ENCODE peak calls at places on chromosomes 16 and 17, in nine cellular contexts. J is fibroblast of lung; C is tibial nerve; Y is neuronal stem cell; L is stomach; X is ascending aorta; S is CD8-positive, alpha-beta T cell; T is IMR-90; N is adrenal gland. Q is an unnamed sample.

GRCh38 chr17:59845595-59846390 is 47.0 kb downstream of the TUBD1 start:
- DNase-seq in X (no peak), T (peak; percentile 89), L (peak; percentile 73), J (peak; percentile 92), Y (no peak), C (no peak), S (no peak), N (peak; percentile 65), Q (peak; percentile 96)

GRCh38 chr17:63366238-63366561 is 79.9 kb downstream of the CYB561 start:
- DNase-seq in Y (no peak), X (no peak), L (no peak), S (no peak), N (no peak), J (no peak), T (no peak), C (no peak), Q (no peak)

GRCh38 chr16:728890-729744 is 2.2 kb downstream of the HAGHL start:
- DNase-seq in L (no peak), S (peak; percentile 20), Y (no peak), C (no peak), T (no peak), J (no peak), X (no peak), N (peak; percentile 63), Q (no peak)

GRCh38 chr16:50269769-50270509 is 3.6 kb downstream of the ADCY7 start:
- DNase-seq in C (no peak), N (no peak), L (no peak), S (no peak), X (no peak), J (no peak), T (no peak), Y (no peak), Q (no peak)

GRCh38 chr17:55458287-55458900 is 36.8 kb upstream of the MMD start:
- DNase-seq in X (no peak), S (no peak), Y (no peak), T (no peak), J (no peak), C (no peak), N (no peak), L (no peak), Q (no peak)

GRCh38 chr17:27526603-27527002 is 70.4 kb downstream of the KSR1 start:
- DNase-seq in L (peak; percentile 49), X (no peak), C (no peak), T (peak; percentile 61), Y (no peak), N (no peak), J (peak; percentile 61), S (no peak), Q (no peak)

GRCh38 chr17:59424331-59424730 is 92.9 kb downstream of the YPEL2 start:
- DNase-seq in Y (no peak), X (no peak), T (no peak), C (no peak), J (no peak), N (no peak), S (no peak), L (no peak), Q (no peak)

GRCh38 chr17:75404739-75405364 is 626 bp downstream of the GRB2 start:
- DNase-seq in T (peak; percentile 52), C (no peak), N (peak; percentile 78), X (no peak), L (peak; percentile 42), J (peak; percentile 41), Y (no peak), S (peak; percentile 55), Q (peak; percentile 37)

GRCh38 chr17:1467898-1468492 is 12.0 kb upstream of the CRK start:
- DNase-seq in T (no peak), S (peak; percentile 22), C (no peak), Y (peak; percentile 41), J (no peak), X (no peak), N (no peak), L (no peak), Q (no peak)

GRCh38 chr17:76988796-76989195 is 120.6 kb downstream of the MGAT5B start:
- DNase-seq in Y (no peak), X (no peak), N (no peak), C (no peak), J (no peak), S (no peak), T (no peak), L (no peak), Q (no peak)

GRCh38 chr17:57247261-57247660 is 9.1 kb upstream of the MSI2 start:
- DNase-seq in C (no peak), T (no peak), L (no peak), X (no peak), J (no peak), Y (no peak), N (no peak), S (no peak), Q (no peak)

GRCh38 chr17:76546556-76547182 is 6.8 kb downstream of the PRCD start:
- DNase-seq in L (peak; percentile 62), S (no peak), X (no peak), J (peak; percentile 96), Y (no peak), T (peak; percentile 99), C (no peak), N (peak; percentile 80), Q (peak; percentile 94)

GRCh38 chr16:58024673-58025350 is 742 bp upstream of the MMP15 start:
- DNase-seq in X (no peak), L (peak; percentile 94), Y (no peak), S (no peak), C (no peak), T (no peak), J (no peak), N (peak; percentile 71), Q (no peak)

GRCh38 chr17:51643702-51644490 is 383.6 kb downstream of the UTP18 start:
- DNase-seq in X (no peak), C (no peak), Y (no peak), T (no peak), S (no peak), L (no peak), N (no peak), J (no peak), Q (peak; percentile 65)

GRCh38 chr16:72198021-72198420 is 26.1 kb upstream of the PMFBP1 start:
- DNase-seq in L (no peak), X (no peak), C (peak; percentile 40), J (peak; percentile 73), Y (no peak), S (no peak), T (peak; percentile 80), N (peak; percentile 95), Q (no peak)

GRCh38 chr17:19747829-19748806 is at the start of gene ALDH3A1:
- DNase-seq in J (no peak), L (peak; percentile 89), X (no peak), S (no peak), N (no peak), Y (no peak), C (no peak), T (no peak), Q (no peak)

GRCh38 chr17:30565073-30565935 is 88.1 kb downstream of the GOSR1 start:
- DNase-seq in N (peak; percentile 37), Y (no peak), J (no peak), X (no peak), L (peak; percentile 9), C (no peak), T (no peak), S (no peak), Q (peak; percentile 21)

GRCh38 chr16:56734429-56734828 is 4.5 kb downstream of the NUP93 start:
- DNase-seq in S (no peak), T (peak; percentile 41), Y (no peak), J (peak; percentile 12), C (no peak), L (no peak), N (no peak), X (no peak), Q (no peak)

GRCh38 chr17:30005709-30006320 is 64.4 kb downstream of the EFCAB5 start:
- DNase-seq in T (peak; percentile 33), N (no peak), J (peak; percentile 68), S (no peak), X (no peak), C (no peak), L (no peak), Y (no peak), Q (peak; percentile 11)

GRCh38 chr16:65410801-65411200 is 288.9 kb upstream of the CDH11 start:
- DNase-seq in Y (no peak), L (no peak), J (peak; percentile 82), N (no peak), S (no peak), T (peak; percentile 81), X (no peak), C (no peak), Q (peak; percentile 20)

GRCh38 chr16:67672739-67673662 is 6.4 kb downstream of the C16orf86 start:
- DNase-seq in N (peak; percentile 90), C (no peak), L (peak; percentile 75), T (peak; percentile 67), Y (no peak), X (no peak), S (peak; percentile 55), J (peak; percentile 65), Q (peak; percentile 39)
- H3K4me3 ChIP-seq in N (no peak overlapping the region), C (no peak overlapping the region), L (no peak overlapping the region), T (no peak overlapping the region), Y (no peak overlapping the region), X (no peak overlapping the region), S (no peak overlapping the region), J (no peak overlapping the region), Q (no peak overlapping the region)

GRCh38 chr17:21299981-21300600 is 15.6 kb downstream of the MAP2K3 start:
- DNase-seq in T (no peak), L (no peak), X (no peak), S (no peak), J (no peak), N (no peak), C (no peak), Y (no peak), Q (no peak)
- H3K9me3 ChIP-seq in T (no peaks in the 10 kb centered on the region), L (no peaks in the 10 kb centered on the region), X (no peaks in the 10 kb centered on the region), S (no peaks in the 10 kb centered on the region), J (no peaks in the 10 kb centered on the region), N (no peaks in the 10 kb centered on the region), C (no peaks in the 10 kb centered on the region), Y (peaks cover 20% of the 10 kb centered on the region), Q (no peaks in the 10 kb centered on the region)

GRCh38 chr16:23466162-23466885 is 13.3 kb upstream of the COG7 start:
- DNase-seq in Y (no peak), S (no peak), J (peak; percentile 83), L (no peak), T (peak; percentile 96), N (no peak), X (no peak), C (no peak), Q (peak; percentile 95)
- H3K4me3 ChIP-seq in Y (no peak overlapping the region), S (no peak overlapping the region), J (no peak overlapping the region), L (no peak overlapping the region), T (no peak overlapping the region), N (no peak overlapping the region), X (no peak overlapping the region), C (no peak overlapping the region), Q (no peak overlapping the region)

DNA sequence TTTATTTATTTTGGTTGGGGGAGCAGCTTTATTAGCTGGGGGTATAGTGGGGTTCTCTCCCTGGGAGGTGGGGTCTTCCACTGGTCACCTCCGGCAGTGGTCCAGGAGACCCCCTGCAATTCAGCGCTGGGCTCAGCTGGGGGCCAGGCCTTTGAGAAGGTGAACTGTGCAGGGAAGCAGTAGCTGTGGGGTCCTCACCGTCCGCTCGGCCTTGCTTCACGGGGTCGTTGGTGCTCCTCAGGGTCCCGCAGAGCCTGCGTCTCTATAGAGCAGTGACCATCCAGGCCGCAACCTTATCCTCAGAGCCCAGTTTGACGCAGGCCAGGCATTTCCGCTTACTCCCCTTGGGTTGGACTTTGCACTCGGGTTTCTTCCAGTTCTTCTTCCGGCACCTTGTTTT is 1954.7 kb downstream of the TP53TG3F start:
- DNase-seq in J (no peak), C (no peak), L (no peak), S (no peak), Y (no peak), N (no peak), T (no peak), X (no peak), Q (no peak)
- H3K9me3 ChIP-seq in J (no peaks in the 10 kb centered on the region), C (no peaks in the 10 kb centered on the region), L (peaks cover 27% of the 10 kb centered on the region), S (no peaks in the 10 kb centered on the region), Y (peaks cover 11% of the 10 kb centered on the region), N (no peaks in the 10 kb centered on the region), T (peaks cover 4% of the 10 kb centered on the region), X (no peaks in the 10 kb centered on the region), Q (peaks cover 15% of the 10 kb centered on the region)

GRCh38 chr17:82699551-82699950 is 1.1 kb upstream of the RAB40B start:
- DNase-seq in J (no peak), S (no peak), L (no peak), T (no peak), C (no peak), X (no peak), Y (no peak), N (no peak), Q (no peak)
- H3K4me3 ChIP-seq in J (peak overlapping the region; percentile 69), S (peak overlapping the region; percentile 86), L (peak overlapping the region; percentile 75), T (no peak overlapping the region), C (no peak overlapping the region), X (peak overlapping the region; percentile 99), Y (peak overlapping the region; percentile 72), N (no peak overlapping the region), Q (no peak overlapping the region)

Q was measured in mammary epithelial cell.